ENCODE peak calls at places on chromosomes 12 and 14, in eight cellular contexts. K is endothelial cell of umbilical vein, Y is Daoy, O is RCC 7860, I is T-helper 9 cell, A is AG08396, Z is neuronal stem cell, M is HCT116. F is an unnamed sample.
A peak's percentile ranks its signal among the peaks of the same experiment; 100 is the strongest.

GRCh38 chr12:11706509-11707331 is 57.2 kb downstream of the ETV6 start:
- DNase-seq in K (no peak), Y (no peak), O (no peak), I (no peak), A (no peak), Z (no peak), M (no peak), F (no peak)

GRCh38 chr12:82176016-82176415 is 182.2 kb downstream of the CCDC59 start:
- DNase-seq in K (no peak), Y (no peak), O (no peak), I (no peak), A (no peak), Z (no peak), M (no peak), F (no peak)

GRCh38 chr12:131131808-131132117 is 178.1 kb downstream of the ADGRD1 start:
- DNase-seq in K (no peak), Y (no peak), O (no peak), I (no peak), A (no peak), Z (no peak), M (no peak), F (no peak)

GRCh38 chr14:68941820-68942219 is 37.3 kb downstream of the ACTN1 start:
- DNase-seq in K (peak; percentile 50), Y (peak; percentile 96), O (peak; percentile 89), I (no peak), A (peak; percentile 79), Z (no peak), M (no peak), F (peak; percentile 82)

GRCh38 chr14:64766430-64767151 is 62.4 kb downstream of the PLEKHG3 start:
- DNase-seq in K (no peak), Y (peak; percentile 30), O (no peak), I (no peak), A (no peak), Z (no peak), M (no peak), F (no peak)

GRCh38 chr14:55912344-55912743 is 205.9 kb upstream of the PELI2 start:
- DNase-seq in K (no peak), Y (no peak), O (no peak), I (no peak), A (no peak), Z (no peak), M (no peak), F (no peak)

GRCh38 chr14:71143391-71144290 is 236.4 kb downstream of the PCNX1 start:
- DNase-seq in K (no peak), Y (peak; percentile 78), O (peak; percentile 51), I (no peak), A (no peak), Z (no peak), M (no peak), F (peak; percentile 18)

GRCh38 chr12:510071-510825 is 50.5 kb downstream of the B4GALNT3 start:
- DNase-seq in K (peak; percentile 19), Y (peak; percentile 61), O (no peak), I (no peak), A (no peak), Z (peak; percentile 65), M (no peak), F (peak; percentile 18)

GRCh38 chr12:108297424-108297823 is 41.7 kb downstream of the CMKLR1 start:
- DNase-seq in K (no peak), Y (no peak), O (no peak), I (no peak), A (no peak), Z (no peak), M (no peak), F (no peak)

GRCh38 chr12:87119713-87120112 is 863.5 kb upstream of the MGAT4C start:
- DNase-seq in K (no peak), Y (no peak), O (no peak), I (no peak), A (no peak), Z (no peak), M (no peak), F (no peak)

GRCh38 chr12:455821-456220 is 3.9 kb upstream of the B4GALNT3 start:
- DNase-seq in K (no peak), Y (no peak), O (no peak), I (no peak), A (no peak), Z (no peak), M (no peak), F (no peak)

GRCh38 chr12:52244615-52244994 is 11.6 kb downstream of the KRT7 start:
- DNase-seq in K (no peak), Y (peak; percentile 39), O (no peak), I (no peak), A (no peak), Z (no peak), M (no peak), F (peak; percentile 62)

GRCh38 chr12:92408072-92408900 is 262.6 kb upstream of the BTG1 start:
- DNase-seq in K (peak; percentile 50), Y (peak; percentile 38), O (no peak), I (peak; percentile 13), A (peak; percentile 10), Z (no peak), M (peak; percentile 40), F (peak; percentile 30)

GRCh38 chr14:86739761-86740160 is 1209.8 kb downstream of the FLRT2 start:
- DNase-seq in K (no peak), Y (peak; percentile 9), O (no peak), I (no peak), A (no peak), Z (no peak), M (no peak), F (no peak)

GRCh38 chr12:3084742-3085141 is 7.6 kb downstream of the TSPAN9 start:
- DNase-seq in K (no peak), Y (no peak), O (no peak), I (no peak), A (no peak), Z (no peak), M (no peak), F (no peak)

GRCh38 chr14:39488600-39488999 is 56.4 kb upstream of the FBXO33 start:
- DNase-seq in K (no peak), Y (no peak), O (no peak), I (no peak), A (peak; percentile 10), Z (peak; percentile 75), M (no peak), F (no peak)

GRCh38 chr14:53295985-53296582 is 143.0 kb upstream of the DDHD1 start:
- DNase-seq in K (peak; percentile 48), Y (peak; percentile 28), O (no peak), I (no peak), A (peak; percentile 31), Z (peak; percentile 36), M (peak; percentile 23), F (peak; percentile 39)

GRCh38 chr12:24596768-24597388 is 352.0 kb downstream of the BCAT1 start:
- DNase-seq in K (peak; percentile 60), Y (peak; percentile 13), O (no peak), I (no peak), A (peak; percentile 27), Z (peak; percentile 15), M (no peak), F (peak; percentile 15)

GRCh38 chr14:93938766-93939303 is 11.7 kb downstream of the FAM181A start:
- DNase-seq in K (no peak), Y (no peak), O (no peak), I (no peak), A (no peak), Z (no peak), M (no peak), F (no peak)

GRCh38 chr12:46535907-46536306 is 163.3 kb upstream of the SLC38A2 start:
- DNase-seq in K (no peak), Y (no peak), O (no peak), I (no peak), A (no peak), Z (no peak), M (no peak), F (no peak)

GRCh38 chr14:97641827-97642226 is 844.6 kb downstream of the VRK1 start:
- DNase-seq in K (no peak), Y (peak; percentile 13), O (no peak), I (no peak), A (no peak), Z (no peak), M (no peak), F (no peak)

GRCh38 chr14:74697543-74697942 is 15.3 kb downstream of the AREL1 start:
- DNase-seq in K (no peak), Y (peak; percentile 40), O (no peak), I (no peak), A (peak; percentile 75), Z (no peak), M (no peak), F (no peak)

GRCh38 chr12:113098428-113099028 is 37.0 kb downstream of the RASAL1 start:
- DNase-seq in K (peak; percentile 54), Y (peak; percentile 96), O (peak; percentile 85), I (peak; percentile 59), A (peak; percentile 92), Z (peak; percentile 56), M (peak; percentile 79), F (peak; percentile 95)

GRCh38 chr12:77237896-77238295 is 172.5 kb upstream of the E2F7 start:
- DNase-seq in K (no peak), Y (no peak), O (no peak), I (no peak), A (no peak), Z (no peak), M (no peak), F (no peak)

GRCh38 chr12:79685068-79685467 is 5.7 kb downstream of the PAWR start:
- DNase-seq in K (peak; percentile 75), Y (peak; percentile 34), O (peak; percentile 49), I (no peak), A (peak; percentile 59), Z (no peak), M (no peak), F (peak; percentile 44)

GRCh38 chr12:1593232-1594044 is 943 bp downstream of the FBXL14 start:
- DNase-seq in K (peak; percentile 40), Y (peak; percentile 65), O (no peak), I (peak; percentile 45), A (no peak), Z (no peak), M (no peak), F (no peak)